ENCODE peak calls at places on chromosome 12, in nine cellular contexts. Z, W, Q, R, V, B, J, H and T are unnamed samples.

GRCh38 chr12:49649445-49649844 is 26.1 kb downstream of the PRPF40B start:
- DNase-seq in Z (no peak), W (no peak), Q (no peak), R (no peak), V (no peak), B (no peak), J (no peak), H (no peak), T (no peak)

GRCh38 chr12:22083167-22083566 is 37.1 kb downstream of the CMAS start:
- DNase-seq in Z (peak; percentile 35), W (no peak), Q (no peak), R (peak; percentile 17), V (peak; percentile 17), B (peak; percentile 21), J (no peak), H (peak; percentile 7), T (no peak)

GRCh38 chr12:91975891-91976290 is 169.8 kb downstream of the BTG1 start:
- DNase-seq in Z (peak; percentile 75), W (no peak), Q (no peak), R (no peak), V (no peak), B (no peak), J (no peak), H (no peak), T (no peak)

GRCh38 chr12:100951756-100952155 is 157.2 kb downstream of the ANO4 start:
- DNase-seq in Z (no peak), W (no peak), Q (no peak), R (no peak), V (no peak), B (no peak), J (no peak), H (no peak), T (no peak)

GRCh38 chr12:104680506-104680905 is 223.8 kb downstream of the CHST11 start:
- DNase-seq in Z (no peak), W (no peak), Q (no peak), R (no peak), V (no peak), B (no peak), J (no peak), H (no peak), T (no peak)

GRCh38 chr12:90166671-90167070 is 458.0 kb upstream of the ATP2B1 start:
- DNase-seq in Z (no peak), W (no peak), Q (no peak), R (no peak), V (no peak), B (no peak), J (no peak), H (no peak), T (no peak)

GRCh38 chr12:108918206-108918605 is 38.3 kb downstream of the DAO start:
- DNase-seq in Z (no peak), W (no peak), Q (no peak), R (no peak), V (no peak), B (no peak), J (no peak), H (no peak), T (no peak)

GRCh38 chr12:131711551-131712205 is 788 bp downstream of the SFSWAP start:
- DNase-seq in Z (no peak), W (peak; percentile 21), Q (no peak), R (no peak), V (peak; percentile 17), B (no peak), J (peak; percentile 50), H (no peak), T (peak; percentile 26)

GRCh38 chr12:79420146-79420618 is 270.6 kb downstream of the PAWR start:
- DNase-seq in Z (peak; percentile 95), W (peak; percentile 47), Q (peak; percentile 87), R (peak; percentile 62), V (peak; percentile 52), B (no peak), J (no peak), H (peak; percentile 87), T (no peak)

GRCh38 chr12:27667540-27667939 is 28.7 kb upstream of the REP15 start:
- DNase-seq in Z (peak; percentile 76), W (no peak), Q (no peak), R (no peak), V (no peak), B (no peak), J (peak; percentile 64), H (peak; percentile 45), T (no peak)

GRCh38 chr12:82461393-82461792 is 103.1 kb downstream of the METTL25 start:
- DNase-seq in Z (no peak), W (no peak), Q (no peak), R (peak; percentile 3), V (no peak), B (no peak), J (no peak), H (no peak), T (no peak)

GRCh38 chr12:121933522-121934317 is 15.3 kb downstream of the CFAP251 start:
- DNase-seq in Z (peak; percentile 42), W (peak; percentile 44), Q (no peak), R (peak; percentile 46), V (no peak), B (no peak), J (no peak), H (no peak), T (no peak)

GRCh38 chr12:3770891-3771290 is 18.0 kb upstream of the CRACR2A start:
- DNase-seq in Z (peak; percentile 61), W (no peak), Q (peak; percentile 39), R (peak; percentile 54), V (no peak), B (no peak), J (no peak), H (peak; percentile 70), T (no peak)

GRCh38 chr12:50220357-50221061 is 53.3 kb upstream of the CERS5 start:
- DNase-seq in Z (peak; percentile 72), W (peak; percentile 24), Q (no peak), R (peak; percentile 81), V (no peak), B (no peak), J (no peak), H (peak; percentile 48), T (no peak)

GRCh38 chr12:92505373-92506340 is 197.1 kb upstream of the PLEKHG7 start:
- DNase-seq in Z (peak; percentile 50), W (peak; percentile 51), Q (no peak), R (no peak), V (peak; percentile 27), B (no peak), J (peak; percentile 81), H (no peak), T (peak; percentile 67)

GRCh38 chr12:102871014-102871413 is 46.0 kb downstream of the PAH start:
- DNase-seq in Z (no peak), W (no peak), Q (no peak), R (no peak), V (no peak), B (no peak), J (no peak), H (no peak), T (no peak)

GRCh38 chr12:80321653-80322052 is 122.4 kb upstream of the PTPRQ start:
- DNase-seq in Z (peak; percentile 15), W (no peak), Q (peak; percentile 79), R (peak; percentile 17), V (peak; percentile 1), B (no peak), J (no peak), H (peak; percentile 44), T (no peak)

GRCh38 chr12:70609203-70609602 is 28.0 kb downstream of the PTPRB start:
- DNase-seq in Z (no peak), W (peak; percentile 13), Q (no peak), R (no peak), V (peak; percentile 20), B (no peak), J (no peak), H (no peak), T (no peak)

GRCh38 chr12:97513921-97514320 is 51.3 kb downstream of the RMST start:
- DNase-seq in Z (no peak), W (no peak), Q (no peak), R (no peak), V (no peak), B (no peak), J (no peak), H (no peak), T (no peak)

DNA sequence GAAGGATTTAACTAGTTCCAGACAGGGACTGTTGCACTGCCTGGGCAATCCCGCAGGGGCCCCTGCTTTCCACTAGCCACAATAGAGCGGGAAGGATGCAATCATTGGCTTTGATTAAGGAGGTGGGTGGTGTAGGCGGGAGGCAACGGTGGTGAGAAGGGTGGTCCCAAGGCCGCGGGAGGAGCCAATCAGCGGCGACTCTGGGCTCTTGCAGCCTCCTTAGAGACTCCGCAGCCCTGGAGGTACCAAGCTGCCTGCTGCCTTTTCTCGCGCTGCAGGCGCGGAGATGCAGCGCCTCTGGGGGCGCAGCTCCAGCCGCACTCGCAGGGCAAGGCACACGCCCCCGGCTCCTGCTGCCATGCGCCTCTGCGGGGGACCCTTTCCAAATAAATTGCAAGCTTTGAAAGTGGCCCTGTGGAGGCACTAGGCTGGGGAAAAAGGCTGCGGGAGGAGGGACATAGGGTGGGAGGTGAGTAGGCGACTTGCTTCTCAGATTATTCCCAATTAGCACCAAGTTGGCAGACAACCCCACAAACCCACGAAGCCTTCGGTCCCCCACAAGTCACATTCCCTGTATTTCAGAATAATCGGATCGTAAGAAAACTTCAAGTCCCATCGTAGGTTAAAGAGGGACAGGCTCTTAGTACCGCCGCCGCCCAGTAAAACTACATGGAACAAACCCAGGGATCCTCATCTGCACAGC is 860 bp upstream of the KCNA1 start:
- DNase-seq in Z (no peak), W (peak; percentile 97), Q (no peak), R (no peak), V (no peak), B (no peak), J (no peak), H (no peak), T (peak; percentile 72)
- TF ChIP-seq CTCF in Z (no peak), W (peak; percentile 64), Q (no peak), R (no peak), V (no peak), B (no peak), J (no peak), H (no peak), T (no peak)

DNA sequence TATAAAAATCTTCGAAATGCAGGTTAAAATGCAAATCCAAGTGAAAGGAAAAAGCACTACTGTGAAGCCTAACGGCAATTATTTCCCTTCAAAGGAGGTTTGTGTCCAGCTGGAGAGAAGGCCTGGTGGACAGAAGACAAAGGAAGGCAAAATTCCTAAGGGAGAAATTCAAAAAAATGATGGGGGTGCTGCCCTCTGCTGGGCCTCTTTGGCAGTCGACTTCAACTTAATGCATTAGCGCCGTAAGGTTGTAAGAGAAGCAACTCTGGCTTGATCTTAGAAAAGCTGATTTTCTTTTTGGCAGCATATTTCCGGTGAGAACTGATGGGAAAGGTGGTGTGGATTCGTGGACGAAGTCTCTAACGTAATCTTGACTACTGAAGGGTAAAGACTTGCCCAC is 34.3 kb upstream of the CHFR start:
- DNase-seq in Z (no peak), W (no peak), Q (no peak), R (no peak), V (no peak), B (no peak), J (no peak), H (no peak), T (no peak)
- TF ChIP-seq CTCF in Z (no peak), W (peak; percentile 34), Q (peak; percentile 23), R (no peak), V (peak; percentile 31), B (no peak), J (no peak), H (peak; percentile 37), T (no peak)

GRCh38 chr12:11648514-11649412 is 711 bp upstream of the ETV6 start:
- DNase-seq in Z (peak; percentile 82), W (peak; percentile 93), Q (peak; percentile 89), R (peak; percentile 80), V (peak; percentile 75), B (peak; percentile 68), J (peak; percentile 85), H (peak; percentile 77), T (peak; percentile 81)
- TF ChIP-seq CTCF in Z (no peak), W (no peak), Q (no peak), R (no peak), V (no peak), B (no peak), J (no peak), H (peak; percentile 22), T (no peak)

GRCh38 chr12:6204533-6205143 is 4.4 kb downstream of the CD9 start:
- DNase-seq in Z (no peak), W (no peak), Q (peak; percentile 11), R (no peak), V (no peak), B (no peak), J (no peak), H (no peak), T (no peak)
- TF ChIP-seq CTCF in Z (no peak), W (no peak), Q (no peak), R (no peak), V (no peak), B (no peak), J (no peak), H (peak; percentile 16), T (no peak)